ENCODE peak calls at places on chromosome 21, in seven cellular contexts. I is mucosa of descending colon, L is astrocyte, T is PC-9, Y is fibroblast of lung, F is BE2C, C is AG04450. B is an unnamed sample.

GRCh38 chr21:15064576-15065380 is at the start of gene NRIP1:
- DNase-seq in T (peak), L (peak), I (peak), F (peak), C (peak), Y (peak), B (peak)

GRCh38 chr21:44556879-44557278 is 1.7 kb downstream of the KRTAP10-3 start:
- DNase-seq in C (no peak), T (no peak), I (no peak), Y (no peak), L (no peak), F (no peak), B (no peak)

GRCh38 chr21:16315223-16315622 is 585.4 kb downstream of the USP25 start:
- DNase-seq in F (no peak), Y (no peak), C (no peak), L (no peak), T (no peak), I (no peak), B (no peak)

GRCh38 chr21:38139380-38140168 is 117.2 kb upstream of the KCNJ15 start:
- DNase-seq in C (peak), L (peak), Y (peak), T (no peak), F (no peak), I (no peak), B (peak)

GRCh38 chr21:31354604-31355443 is 10.8 kb upstream of the TIAM1 start:
- DNase-seq in F (no peak), L (peak), I (no peak), Y (peak), C (peak), T (peak), B (peak)

GRCh38 chr21:44920694-44921604 is at the start of gene ITGB2:
- DNase-seq in Y (no peak), L (no peak), T (no peak), C (no peak), I (no peak), F (no peak), B (no peak)

GRCh38 chr21:37687001-37687400 is 229.3 kb downstream of the KCNJ6 start:
- DNase-seq in Y (no peak), I (no peak), T (no peak), C (no peak), F (no peak), L (no peak), B (peak)

GRCh38 chr21:17693801-17694200 is 81.1 kb upstream of the BTG3 start:
- DNase-seq in L (no peak), Y (no peak), T (no peak), F (no peak), C (no peak), I (no peak), B (no peak)

GRCh38 chr21:38291875-38292274 is 35.1 kb downstream of the KCNJ15 start:
- DNase-seq in T (no peak), Y (no peak), L (peak), F (no peak), I (no peak), C (no peak), B (no peak)

GRCh38 chr21:28427356-28428022 is 565.2 kb downstream of the LTN1 start:
- DNase-seq in Y (peak), L (peak), T (no peak), C (no peak), F (no peak), I (no peak), B (peak)

GRCh38 chr21:44905725-44906084 is 15.0 kb downstream of the ITGB2 start:
- DNase-seq in T (no peak), C (no peak), L (no peak), I (no peak), F (no peak), Y (no peak), B (no peak)

GRCh38 chr21:44441041-44441400 is 14.3 kb upstream of the LRRC3 start:
- DNase-seq in I (no peak), C (no peak), Y (no peak), L (no peak), T (no peak), F (no peak), B (no peak)

GRCh38 chr21:46116846-46117585 is 19.1 kb downstream of the COL6A2 start:
- DNase-seq in I (peak), L (no peak), C (no peak), Y (peak), T (peak), F (peak), B (peak)

GRCh38 chr21:17834639-17835354 is 15.6 kb upstream of the C21orf91 start:
- DNase-seq in Y (no peak), F (no peak), C (no peak), I (no peak), T (no peak), L (no peak), B (no peak)

GRCh38 chr21:43939443-43940328 is 72.4 kb upstream of the TRAPPC10 start:
- DNase-seq in T (no peak), F (no peak), L (no peak), Y (no peak), I (no peak), C (no peak), B (no peak)

GRCh38 chr21:45012661-45013270 is 61.6 kb upstream of the ADARB1 start:
- DNase-seq in T (no peak), C (no peak), I (peak), F (no peak), Y (no peak), L (no peak), B (no peak)

GRCh38 chr21:31713973-31714740 is 17.8 kb downstream of the SCAF4 start:
- DNase-seq in L (peak), Y (no peak), T (no peak), F (no peak), I (no peak), C (no peak), B (no peak)

GRCh38 chr21:38753114-38754100 is 52.3 kb upstream of the ETS2 start:
- DNase-seq in I (no peak), T (no peak), F (no peak), Y (peak), L (no peak), C (no peak), B (no peak)

GRCh38 chr21:38930838-38931237 is 125.1 kb downstream of the ETS2 start:
- DNase-seq in Y (peak), L (no peak), T (no peak), I (no peak), C (peak), F (no peak), B (peak)

GRCh38 chr21:31011412-31011811 is 26.9 kb downstream of the KRTAP19-8 start:
- DNase-seq in F (no peak), Y (no peak), L (no peak), C (no peak), T (no peak), I (no peak), B (no peak)

GRCh38 chr21:38766987-38767722 is 38.6 kb upstream of the ETS2 start:
- DNase-seq in C (no peak), Y (no peak), I (peak), F (no peak), L (no peak), T (peak), B (no peak)

GRCh38 chr21:43717967-43718871 is 710 bp upstream of the PDXK start:
- DNase-seq in L (no peak), C (no peak), Y (no peak), I (peak), F (no peak), T (no peak), B (no peak)

GRCh38 chr21:39124852-39125251 is 58.4 kb downstream of the PSMG1 start:
- DNase-seq in I (no peak), Y (no peak), L (no peak), F (no peak), T (no peak), C (no peak), B (no peak)

GRCh38 chr21:25115021-25115420 is 492.3 kb downstream of the MRPL39 start:
- DNase-seq in Y (no peak), I (no peak), C (no peak), T (no peak), L (peak), F (no peak), B (peak)

GRCh38 chr21:29196021-29196663 is 65.7 kb downstream of the MAP3K7CL start:
- DNase-seq in F (no peak), L (peak), C (peak), Y (peak), T (peak), I (no peak), B (peak)

GRCh38 chr21:14487490-14488432 is 58.4 kb downstream of the SAMSN1 start:
- DNase-seq in C (no peak), Y (no peak), F (no peak), L (no peak), T (no peak), I (no peak), B (no peak)

GRCh38 chr21:45039309-45040113 is 34.9 kb upstream of the ADARB1 start:
- DNase-seq in L (no peak), F (no peak), C (no peak), Y (no peak), I (no peak), T (no peak), B (no peak)

GRCh38 chr21:27190601-27191000 is 223.7 kb upstream of the ADAMTS5 start:
- DNase-seq in I (no peak), L (peak), C (no peak), F (peak), Y (peak), T (no peak), B (peak)

GRCh38 chr21:46099476-46099875 is 1.6 kb downstream of the COL6A2 start:
- DNase-seq in I (peak), F (no peak), L (no peak), T (no peak), Y (peak), C (no peak), B (peak)

GRCh38 chr21:14620152-14620551 is 74.0 kb upstream of the SAMSN1 start:
- DNase-seq in C (no peak), F (no peak), L (no peak), Y (no peak), I (no peak), T (no peak), B (no peak)

GRCh38 chr21:15616864-15617574 is 112.8 kb upstream of the USP25 start:
- DNase-seq in C (no peak), Y (peak), T (no peak), F (no peak), L (peak), I (no peak), B (peak)

GRCh38 chr21:44525431-44526095 is 14.4 kb downstream of the KRTAP10-1 start:
- DNase-seq in I (no peak), L (no peak), F (peak), C (no peak), T (no peak), Y (no peak), B (no peak)

GRCh38 chr21:17869115-17869514 is 50.0 kb upstream of the C21orf91 start:
- DNase-seq in T (no peak), I (no peak), L (no peak), Y (no peak), C (no peak), F (no peak), B (no peak)

GRCh38 chr21:9756677-9757076 is 764.7 kb upstream of the TPTE start:
- DNase-seq in C (no peak), T (no peak), I (no peak), Y (no peak), L (no peak), F (no peak), B (no peak)

GRCh38 chr21:26659181-26659580 is 86.1 kb upstream of the CYYR1 start:
- DNase-seq in C (no peak), I (no peak), L (no peak), Y (peak), T (no peak), F (peak), B (peak)

GRCh38 chr21:45769239-45769758 is 125.8 kb downstream of the PCBP3 start:
- DNase-seq in T (no peak), L (no peak), C (no peak), Y (no peak), I (no peak), F (no peak), B (no peak)

GRCh38 chr21:45013271-45013841 is 61.0 kb upstream of the ADARB1 start:
- DNase-seq in L (no peak), I (peak), Y (no peak), T (no peak), F (peak), C (no peak), B (no peak)

GRCh38 chr21:14833221-14833620 is 231.6 kb downstream of the NRIP1 start:
- DNase-seq in C (no peak), Y (no peak), F (no peak), I (no peak), L (no peak), T (no peak), B (no peak)

GRCh38 chr21:31798842-31799691 is 67.1 kb upstream of the SCAF4 start:
- DNase-seq in L (peak), Y (no peak), F (no peak), I (no peak), T (no peak), C (no peak), B (no peak)

GRCh38 chr21:40300300-40300699 is 433.1 kb downstream of the PCP4 start:
- DNase-seq in C (no peak), L (no peak), T (no peak), F (no peak), I (no peak), Y (no peak), B (no peak)

DNA sequence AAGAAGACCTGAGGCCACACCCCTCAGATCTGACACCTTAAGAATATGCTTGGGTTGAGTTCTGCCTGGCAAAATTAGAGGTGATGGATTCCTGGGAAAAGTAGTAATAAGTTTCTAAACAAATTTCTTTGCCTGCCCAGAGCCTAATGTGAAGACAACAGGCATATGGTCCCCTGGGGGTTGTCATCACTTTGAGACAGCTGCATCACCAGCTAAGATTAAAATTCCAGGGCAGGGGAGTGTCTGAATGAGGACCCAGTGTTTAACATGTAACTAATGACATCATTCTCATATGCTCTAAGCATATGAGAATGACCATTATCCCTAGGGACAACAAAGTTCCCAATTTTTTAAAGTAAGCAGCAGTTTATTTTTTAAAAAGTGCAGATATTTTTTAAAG is 432.2 kb downstream of the PCP4 start:
- DNase-seq in I (no peak), C (no peak), F (no peak), Y (no peak), T (no peak), L (no peak), B (no peak)
- TF ChIP-seq CTCF in I (no peak), C (no peak), F (no peak), Y (no peak), T (no peak), L (no peak), B (no peak)

GRCh38 chr21:33396436-33396835 is 6.8 kb upstream of the IFNGR2 start:
- DNase-seq in F (no peak), T (no peak), C (no peak), Y (no peak), I (no peak), L (no peak), B (no peak)

GRCh38 chr21:33401617-33401967 is 1.6 kb upstream of the IFNGR2 start:
- DNase-seq in I (no peak), Y (no peak), T (no peak), L (no peak), C (no peak), F (no peak), B (no peak)

GRCh38 chr21:33402011-33402979 is 918 bp upstream of the IFNGR2 start:
- DNase-seq in L (peak), T (no peak), C (no peak), Y (peak), F (no peak), I (peak), B (peak)

GRCh38 chr21:33396966-33397365 is 6.2 kb upstream of the IFNGR2 start:
- DNase-seq in L (peak), I (no peak), F (no peak), C (no peak), T (no peak), Y (peak), B (peak)

GRCh38 chr21:33399821-33400220 is 3.4 kb upstream of the IFNGR2 start:
- DNase-seq in I (no peak), F (no peak), C (no peak), Y (no peak), L (no peak), T (no peak), B (no peak)
- H3K4me3 ChIP-seq in I (no peak), F (no peak), C (no peak), Y (no peak), L (no peak), T (no peak), B (no peak)

GRCh38 chr21:42632336-42632751 is 21.1 kb upstream of the PDE9A start:
- DNase-seq in F (no peak), C (no peak), T (no peak), I (no peak), Y (no peak), L (no peak), B (no peak)
- TF ChIP-seq CTCF in F (no peak), C (no peak), T (no peak), I (no peak), Y (no peak), L (no peak), B (no peak)

DNA sequence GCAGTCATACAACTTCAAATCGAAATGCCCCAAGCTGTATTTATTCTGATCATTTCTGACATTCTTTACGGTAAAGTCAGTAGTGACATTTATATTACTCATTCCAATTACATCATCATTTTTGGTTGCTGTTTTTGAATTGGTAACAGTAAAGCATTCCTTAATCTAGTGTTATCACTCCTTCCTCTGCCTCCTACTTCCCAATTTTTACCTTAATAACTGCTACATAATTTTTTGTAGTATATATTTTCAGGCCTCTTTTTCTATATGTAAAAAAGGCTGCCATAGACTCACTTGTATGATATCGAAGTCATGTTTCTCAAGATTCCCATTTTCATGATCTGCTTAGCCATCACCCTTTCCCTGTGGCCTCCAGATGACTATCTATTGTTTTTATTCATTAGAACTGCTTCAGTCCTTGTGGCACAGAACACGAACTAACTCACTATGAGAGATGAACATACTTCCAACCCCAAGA is 167.2 kb downstream of the RUNX1 start:
- DNase-seq in L (peak), C (peak), Y (peak), F (no peak), I (no peak), T (no peak), B (peak)
- H3K4me3 ChIP-seq in L (peak), C (peak), Y (peak), F (no peak), I (no peak), T (peak), B (peak)

GRCh38 chr21:35508389-35508888 is 459.3 kb upstream of the RUNX1 start:
- DNase-seq in T (peak), L (peak), I (peak), F (no peak), C (peak), Y (peak), B (peak)
- TF ChIP-seq CTCF in T (peak), L (no peak), I (no peak), F (no peak), C (peak), Y (peak), B (peak)